ENCODE peak calls at places on chromosome 1, in five cellular contexts. P, F, S, L and H are unnamed samples.

GRCh38 chr1:115954684-115955083 is 21.6 kb upstream of the SLC22A15 start:
- DNase-seq in S (no peak), P (no peak), F (no peak), L (no peak), H (no peak)

GRCh38 chr1:243264718-243265117 is 8.9 kb downstream of the SDCCAG8 start:
- DNase-seq in L (no peak), S (no peak), F (peak), P (no peak), H (no peak)

GRCh38 chr1:21323091-21323490 is 32.8 kb upstream of the ECE1 start:
- DNase-seq in F (no peak), P (no peak), S (no peak), L (no peak), H (no peak)

GRCh38 chr1:230149751-230150584 is 82.9 kb downstream of the GALNT2 start:
- DNase-seq in F (no peak), P (no peak), S (peak), L (no peak), H (no peak)

GRCh38 chr1:230109871-230110667 is 43.0 kb downstream of the GALNT2 start:
- DNase-seq in S (peak), F (peak), L (no peak), P (no peak), H (no peak)

GRCh38 chr1:69551476-69552324 is 16.0 kb upstream of the LRRC7 start:
- DNase-seq in S (no peak), L (no peak), F (no peak), P (no peak), H (no peak)

GRCh38 chr1:58412071-58412580 is 134.4 kb downstream of the OMA1 start:
- DNase-seq in F (peak), P (no peak), S (no peak), L (no peak), H (no peak)

GRCh38 chr1:82225407-82226197 is 424.9 kb downstream of the ADGRL2 start:
- DNase-seq in S (no peak), P (no peak), L (no peak), F (peak), H (no peak)

GRCh38 chr1:63918395-63918945 is 144.7 kb downstream of the ROR1 start:
- DNase-seq in S (no peak), L (no peak), F (peak), P (no peak), H (no peak)

GRCh38 chr1:30824736-30825429 is 67.3 kb upstream of the LAPTM5 start:
- DNase-seq in P (no peak), F (no peak), S (no peak), L (no peak), H (no peak)

GRCh38 chr1:222975472-222976122 is 160.8 kb downstream of the DISP1 start:
- DNase-seq in L (no peak), S (no peak), F (peak), P (peak), H (no peak)

GRCh38 chr1:47390843-47391242 is 25.2 kb upstream of the FOXE3 start:
- DNase-seq in S (no peak), L (no peak), F (no peak), P (no peak), H (no peak)

GRCh38 chr1:33004628-33005027 is 32.1 kb downstream of the AK2 start:
- DNase-seq in P (no peak), S (no peak), L (no peak), F (no peak), H (no peak)

GRCh38 chr1:182181167-182181572 is 119.7 kb upstream of the ZNF648 start:
- DNase-seq in L (no peak), F (no peak), P (no peak), S (no peak), H (no peak)

GRCh38 chr1:29240400-29240837 is 4.1 kb downstream of the PTPRU start:
- DNase-seq in L (no peak), P (no peak), F (no peak), S (no peak), H (no peak)

GRCh38 chr1:239011382-239011781 is 375.0 kb upstream of the CHRM3 start:
- DNase-seq in L (no peak), S (no peak), F (no peak), P (no peak), H (no peak)

GRCh38 chr1:99963041-99963795 is 6.6 kb upstream of the SLC35A3 start:
- DNase-seq in F (peak), P (no peak), L (no peak), S (no peak), H (no peak)

GRCh38 chr1:39398278-39399010 is 93.0 kb upstream of the BMP8A start:
- DNase-seq in L (peak), F (peak), S (no peak), P (peak), H (peak)

GRCh38 chr1:71623888-71624287 is 543.1 kb upstream of the ZRANB2 start:
- DNase-seq in L (no peak), P (no peak), S (no peak), F (no peak), H (no peak)

GRCh38 chr1:71621785-71622184 is 541.0 kb upstream of the ZRANB2 start:
- DNase-seq in F (peak), L (no peak), P (no peak), S (no peak), H (no peak)

GRCh38 chr1:71630073-71630472 is 549.2 kb upstream of the ZRANB2 start:
- DNase-seq in L (no peak), F (no peak), P (no peak), S (no peak), H (no peak)

GRCh38 chr1:71625004-71625403 is 544.2 kb upstream of the ZRANB2 start:
- DNase-seq in P (no peak), L (no peak), F (no peak), S (no peak), H (no peak)
- H3K4me3 ChIP-seq in P (no peak), L (no peak), F (no peak), S (no peak), H (no peak)

DNA sequence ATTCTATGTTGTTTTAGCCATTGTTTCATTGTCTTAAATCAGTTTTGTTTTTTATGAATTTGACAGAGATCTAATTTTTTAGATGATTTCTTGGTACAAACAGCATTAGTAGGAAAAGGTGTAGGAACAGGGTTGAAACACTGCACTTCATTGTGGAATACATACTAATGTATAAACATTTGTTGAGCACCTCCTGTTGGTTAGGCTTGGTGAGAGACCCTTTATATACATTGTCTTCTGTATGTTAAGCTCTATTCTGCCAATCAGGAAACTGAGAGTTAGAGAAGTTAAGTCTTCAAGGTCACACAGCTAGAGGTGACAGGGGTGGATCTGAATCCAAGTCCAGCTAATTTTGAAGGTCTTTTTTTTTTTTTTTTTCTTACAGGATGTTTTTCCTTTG is 192.7 kb downstream of the VPS13D start:
- DNase-seq in F (no peak), L (no peak), S (peak), P (no peak), H (no peak)
- TF ChIP-seq CTCF in F (no peak), L (no peak), S (peak), P (no peak), H (no peak)

GRCh38 chr1:220529530-220529920 is 1.6 kb downstream of the MARK1 start:
- DNase-seq in L (no peak), P (no peak), F (no peak), S (no peak), H (no peak)
- H3K4me3 ChIP-seq in L (peak), P (peak), F (peak), S (no peak), H (peak)

GRCh38 chr1:227789042-227789880 is 26.2 kb upstream of the PRSS38 start:
- DNase-seq in F (no peak), P (no peak), S (no peak), L (no peak), H (no peak)
- TF ChIP-seq CTCF in F (no peak), P (no peak), S (no peak), L (peak), H (no peak)

DNA sequence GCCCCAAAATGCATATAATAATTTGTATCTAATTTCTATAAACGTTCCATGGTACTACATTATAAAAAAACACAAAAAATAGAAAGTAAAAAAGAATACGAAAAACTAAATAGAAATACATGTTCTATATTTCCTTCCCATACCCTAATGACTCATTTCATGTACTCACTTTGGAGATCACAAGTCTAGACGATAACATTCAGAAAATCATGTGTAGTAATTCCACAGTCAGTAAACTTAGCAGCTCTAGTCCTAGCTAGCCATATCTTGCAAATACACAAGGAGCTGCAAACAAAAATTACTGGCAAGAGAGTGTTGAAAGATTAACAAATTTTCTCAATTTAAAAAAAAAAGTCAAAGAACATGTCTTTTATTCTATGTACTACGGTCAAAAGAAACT is 1.4 kb downstream of the GOLPH3L start:
- DNase-seq in L (no peak), S (no peak), F (no peak), P (no peak), H (no peak)
- H3K4me3 ChIP-seq in L (peak), S (peak), F (peak), P (no peak), H (no peak)

GRCh38 chr1:14800500-14801069 is 202.1 kb downstream of the KAZN start:
- DNase-seq in F (no peak), S (no peak), L (no peak), P (no peak), H (no peak)

GRCh38 chr1:14808768-14809167 is 210.3 kb downstream of the KAZN start:
- DNase-seq in F (no peak), L (no peak), P (no peak), S (no peak), H (no peak)

GRCh38 chr1:14806772-14807171 is 208.3 kb downstream of the KAZN start:
- DNase-seq in S (no peak), P (no peak), L (no peak), F (no peak), H (no peak)

GRCh38 chr1:14803002-14803789 is 204.7 kb downstream of the KAZN start:
- DNase-seq in F (no peak), S (no peak), L (no peak), P (no peak), H (no peak)

GRCh38 chr1:14804626-14805025 is 206.1 kb downstream of the KAZN start:
- DNase-seq in P (no peak), S (peak), F (no peak), L (no peak), H (no peak)
- TF ChIP-seq CTCF in P (no peak), S (peak), F (no peak), L (no peak), H (no peak)

DNA sequence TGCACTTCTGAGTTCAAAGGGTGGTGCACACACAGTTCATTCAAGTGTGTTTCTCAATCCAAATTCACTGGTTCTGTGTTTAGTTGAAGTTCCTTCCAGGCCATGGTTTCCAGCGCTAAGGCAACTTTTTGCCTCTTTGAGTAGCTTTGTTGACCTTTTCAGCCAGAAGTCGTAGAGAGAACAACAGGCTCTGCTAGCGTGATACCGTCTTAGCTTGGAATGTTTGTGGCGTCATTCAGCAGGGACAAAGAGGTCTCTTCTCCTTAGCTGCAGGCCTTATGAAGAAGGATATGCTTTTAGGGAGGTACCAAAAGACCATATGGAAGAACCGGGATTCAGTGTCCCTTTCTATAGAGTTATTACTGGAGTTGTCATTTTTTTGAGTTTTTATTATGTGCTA is 65.7 kb downstream of the CNIH3 start:
- DNase-seq in F (no peak), L (no peak), S (no peak), P (no peak), H (no peak)
- H3K4me3 ChIP-seq in F (no peak), L (no peak), S (no peak), P (no peak), H (no peak)